ENCODE peak calls at places on chromosomes 12 and 14, in ten cellular contexts. One of them, this sample, is unnamed.
A peak's percentile ranks its signal among the peaks of the same experiment; 100 is the strongest.

GRCh38 chr12:113197518-113198077 is 12.1 kb downstream of the RITA1 start:
- DNase-seq in aorta: peak; percentile 9
- DNase-seq in thoracic aorta: no peak
- DNase-seq in H9: no peak
- DNase-seq in CD8-positive, alpha-beta T cell: no peak
- DNase-seq in cardiac muscle cell: no peak
- DNase-seq in mucosa of descending colon: no peak
- DNase-seq in lung: no peak
- DNase-seq in heart right ventricle: no peak
- DNase-seq in body of pancreas: no peak
- DNase-seq in this sample: no peak

GRCh38 chr14:95696741-95697140 is 10.5 kb downstream of the TCL1B start:
- DNase-seq in cardiac muscle cell: no peak
- DNase-seq in mucosa of descending colon: no peak
- DNase-seq in aorta: no peak
- DNase-seq in heart right ventricle: no peak
- DNase-seq in CD8-positive, alpha-beta T cell: no peak
- DNase-seq in lung: no peak
- DNase-seq in body of pancreas: no peak
- DNase-seq in H9: no peak
- DNase-seq in thoracic aorta: no peak
- DNase-seq in this sample: no peak

GRCh38 chr12:110965574-110965973 is 45.2 kb upstream of the MYL2 start:
- DNase-seq in H9: no peak
- DNase-seq in mucosa of descending colon: no peak
- DNase-seq in body of pancreas: no peak
- DNase-seq in heart right ventricle: no peak
- DNase-seq in CD8-positive, alpha-beta T cell: no peak
- DNase-seq in lung: no peak
- DNase-seq in thoracic aorta: no peak
- DNase-seq in cardiac muscle cell: no peak
- DNase-seq in aorta: no peak
- DNase-seq in this sample: no peak

GRCh38 chr14:21343035-21343794 is 40.6 kb downstream of the SUPT16H start:
- DNase-seq in lung: no peak
- DNase-seq in H9: no peak
- DNase-seq in aorta: no peak
- DNase-seq in cardiac muscle cell: no peak
- DNase-seq in mucosa of descending colon: no peak
- DNase-seq in thoracic aorta: no peak
- DNase-seq in CD8-positive, alpha-beta T cell: no peak
- DNase-seq in body of pancreas: no peak
- DNase-seq in heart right ventricle: no peak
- DNase-seq in this sample: no peak

GRCh38 chr14:55306938-55307589 is 35.8 kb downstream of the FBXO34 start:
- DNase-seq in mucosa of descending colon: peak; percentile 62
- DNase-seq in cardiac muscle cell: no peak
- DNase-seq in lung: no peak
- DNase-seq in H9: no peak
- DNase-seq in body of pancreas: no peak
- DNase-seq in CD8-positive, alpha-beta T cell: no peak
- DNase-seq in aorta: no peak
- DNase-seq in heart right ventricle: no peak
- DNase-seq in thoracic aorta: no peak
- DNase-seq in this sample: no peak

GRCh38 chr12:79451365-79451764 is 239.4 kb downstream of the PAWR start:
- DNase-seq in body of pancreas: no peak
- DNase-seq in cardiac muscle cell: no peak
- DNase-seq in lung: no peak
- DNase-seq in mucosa of descending colon: no peak
- DNase-seq in H9: no peak
- DNase-seq in heart right ventricle: no peak
- DNase-seq in thoracic aorta: no peak
- DNase-seq in aorta: no peak
- DNase-seq in CD8-positive, alpha-beta T cell: no peak
- DNase-seq in this sample: no peak

GRCh38 chr12:48002179-48002601 is 2.1 kb downstream of the COL2A1 start:
- DNase-seq in H9: peak; percentile 64
- DNase-seq in thoracic aorta: no peak
- DNase-seq in lung: no peak
- DNase-seq in aorta: no peak
- DNase-seq in mucosa of descending colon: no peak
- DNase-seq in heart right ventricle: no peak
- DNase-seq in body of pancreas: no peak
- DNase-seq in cardiac muscle cell: peak; percentile 28
- DNase-seq in CD8-positive, alpha-beta T cell: no peak
- DNase-seq in this sample: no peak

GRCh38 chr12:20792971-20793370 is 17.5 kb upstream of the SLCO1B3 start:
- DNase-seq in body of pancreas: no peak
- DNase-seq in thoracic aorta: no peak
- DNase-seq in mucosa of descending colon: no peak
- DNase-seq in heart right ventricle: no peak
- DNase-seq in CD8-positive, alpha-beta T cell: no peak
- DNase-seq in lung: no peak
- DNase-seq in aorta: no peak
- DNase-seq in cardiac muscle cell: no peak
- DNase-seq in H9: no peak
- DNase-seq in this sample: no peak

GRCh38 chr12:78961171-78961570 is 96.6 kb downstream of the SYT1 start:
- DNase-seq in H9: no peak
- DNase-seq in cardiac muscle cell: no peak
- DNase-seq in mucosa of descending colon: no peak
- DNase-seq in lung: no peak
- DNase-seq in heart right ventricle: no peak
- DNase-seq in thoracic aorta: no peak
- DNase-seq in aorta: no peak
- DNase-seq in body of pancreas: no peak
- DNase-seq in CD8-positive, alpha-beta T cell: no peak
- DNase-seq in this sample: no peak

GRCh38 chr12:75260316-75260715 is 50.7 kb upstream of the KCNC2 start:
- DNase-seq in cardiac muscle cell: no peak
- DNase-seq in mucosa of descending colon: no peak
- DNase-seq in heart right ventricle: no peak
- DNase-seq in body of pancreas: no peak
- DNase-seq in H9: no peak
- DNase-seq in thoracic aorta: no peak
- DNase-seq in CD8-positive, alpha-beta T cell: no peak
- DNase-seq in aorta: no peak
- DNase-seq in lung: no peak
- DNase-seq in this sample: no peak

GRCh38 chr12:106585862-106586534 is 3.2 kb downstream of the RFX4 start:
- DNase-seq in cardiac muscle cell: peak; percentile 57
- DNase-seq in thoracic aorta: no peak
- DNase-seq in mucosa of descending colon: no peak
- DNase-seq in aorta: no peak
- DNase-seq in body of pancreas: no peak
- DNase-seq in lung: no peak
- DNase-seq in CD8-positive, alpha-beta T cell: no peak
- DNase-seq in H9: peak; percentile 75
- DNase-seq in heart right ventricle: no peak
- DNase-seq in this sample: no peak

GRCh38 chr12:32535260-32535999 is 136.1 kb downstream of the FGD4 start:
- DNase-seq in cardiac muscle cell: peak; percentile 87
- DNase-seq in aorta: peak; percentile 88
- DNase-seq in thoracic aorta: peak; percentile 17
- DNase-seq in heart right ventricle: peak; percentile 85
- DNase-seq in H9: peak; percentile 61
- DNase-seq in body of pancreas: peak; percentile 92
- DNase-seq in lung: peak; percentile 81
- DNase-seq in CD8-positive, alpha-beta T cell: no peak
- DNase-seq in mucosa of descending colon: peak; percentile 85
- DNase-seq in this sample: no peak
- H3K4me1 ChIP-seq in cardiac muscle cell: peaks cover 25% of the 10 kb centered on the region
- H3K4me1 ChIP-seq in aorta: peaks cover 5% of the 10 kb centered on the region
- H3K4me1 ChIP-seq in thoracic aorta: peaks cover 34% of the 10 kb centered on the region
- H3K4me1 ChIP-seq in heart right ventricle: peaks cover 53% of the 10 kb centered on the region
- H3K4me1 ChIP-seq in H9: no peaks in the 10 kb centered on the region
- H3K4me1 ChIP-seq in body of pancreas: peaks cover 57% of the 10 kb centered on the region
- H3K4me1 ChIP-seq in lung: peaks cover under 1% of the 10 kb centered on the region
- H3K4me1 ChIP-seq in CD8-positive, alpha-beta T cell: no peaks in the 10 kb centered on the region
- H3K4me1 ChIP-seq in mucosa of descending colon: peaks cover 43% of the 10 kb centered on the region
- H3K4me1 ChIP-seq in this sample: no peaks in the 10 kb centered on the region

GRCh38 chr14:33567736-33568124 is 383.1 kb downstream of the EGLN3 start:
- DNase-seq in mucosa of descending colon: no peak
- DNase-seq in aorta: no peak
- DNase-seq in lung: no peak
- DNase-seq in cardiac muscle cell: no peak
- DNase-seq in heart right ventricle: no peak
- DNase-seq in H9: no peak
- DNase-seq in CD8-positive, alpha-beta T cell: no peak
- DNase-seq in thoracic aorta: no peak
- DNase-seq in body of pancreas: no peak
- DNase-seq in this sample: no peak
- H3K4me1 ChIP-seq in mucosa of descending colon: no peaks in the 10 kb centered on the region
- H3K4me1 ChIP-seq in aorta: no peaks in the 10 kb centered on the region
- H3K4me1 ChIP-seq in lung: peaks cover 4% of the 10 kb centered on the region
- H3K4me1 ChIP-seq in cardiac muscle cell: no peaks in the 10 kb centered on the region
- H3K4me1 ChIP-seq in heart right ventricle: no peaks in the 10 kb centered on the region
- H3K4me1 ChIP-seq in H9: no peaks in the 10 kb centered on the region
- H3K4me1 ChIP-seq in CD8-positive, alpha-beta T cell: no peaks in the 10 kb centered on the region
- H3K4me1 ChIP-seq in thoracic aorta: no peaks in the 10 kb centered on the region
- H3K4me1 ChIP-seq in body of pancreas: no peaks in the 10 kb centered on the region
- H3K4me1 ChIP-seq in this sample: no peaks in the 10 kb centered on the region

GRCh38 chr12:11685261-11685660 is 35.8 kb downstream of the ETV6 start:
- DNase-seq in CD8-positive, alpha-beta T cell: no peak
- DNase-seq in H9: no peak
- DNase-seq in cardiac muscle cell: no peak
- DNase-seq in mucosa of descending colon: no peak
- DNase-seq in body of pancreas: no peak
- DNase-seq in heart right ventricle: no peak
- DNase-seq in aorta: no peak
- DNase-seq in lung: no peak
- DNase-seq in thoracic aorta: no peak
- DNase-seq in this sample: no peak

GRCh38 chr12:11684811-11685210 is 35.3 kb downstream of the ETV6 start:
- DNase-seq in cardiac muscle cell: no peak
- DNase-seq in CD8-positive, alpha-beta T cell: no peak
- DNase-seq in lung: no peak
- DNase-seq in body of pancreas: no peak
- DNase-seq in mucosa of descending colon: no peak
- DNase-seq in heart right ventricle: no peak
- DNase-seq in H9: no peak
- DNase-seq in aorta: no peak
- DNase-seq in thoracic aorta: no peak
- DNase-seq in this sample: no peak

GRCh38 chr12:11684393-11684792 is 34.9 kb downstream of the ETV6 start:
- DNase-seq in CD8-positive, alpha-beta T cell: no peak
- DNase-seq in mucosa of descending colon: no peak
- DNase-seq in lung: no peak
- DNase-seq in heart right ventricle: no peak
- DNase-seq in H9: no peak
- DNase-seq in cardiac muscle cell: no peak
- DNase-seq in body of pancreas: no peak
- DNase-seq in thoracic aorta: no peak
- DNase-seq in aorta: no peak
- DNase-seq in this sample: no peak

GRCh38 chr12:11677752-11678151 is 28.3 kb downstream of the ETV6 start:
- DNase-seq in CD8-positive, alpha-beta T cell: no peak
- DNase-seq in lung: no peak
- DNase-seq in heart right ventricle: peak; percentile 37
- DNase-seq in thoracic aorta: no peak
- DNase-seq in body of pancreas: no peak
- DNase-seq in H9: no peak
- DNase-seq in mucosa of descending colon: no peak
- DNase-seq in cardiac muscle cell: no peak
- DNase-seq in aorta: no peak
- DNase-seq in this sample: no peak

DNA sequence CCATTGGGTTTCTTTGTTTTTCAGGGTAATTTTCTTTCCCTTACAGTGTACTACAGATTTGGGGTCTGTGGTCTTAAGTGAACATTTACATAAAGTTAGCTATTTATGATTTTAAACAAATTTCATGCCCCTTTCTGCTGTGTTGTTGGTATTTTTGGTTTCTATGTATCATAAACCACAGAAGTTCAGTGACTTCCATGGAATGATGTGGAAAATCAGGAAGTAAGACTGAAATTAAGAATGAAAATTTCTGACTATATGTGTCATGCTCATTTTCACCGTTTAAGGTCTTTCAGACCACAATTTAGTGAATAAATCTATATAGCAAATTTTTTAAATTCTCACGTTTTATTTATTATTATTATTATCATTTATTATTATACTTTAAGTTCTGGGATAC is 31.7 kb downstream of the ETV6 start:
- DNase-seq in H9: no peak
- DNase-seq in cardiac muscle cell: no peak
- DNase-seq in thoracic aorta: no peak
- DNase-seq in heart right ventricle: no peak
- DNase-seq in lung: no peak
- DNase-seq in aorta: no peak
- DNase-seq in body of pancreas: no peak
- DNase-seq in mucosa of descending colon: no peak
- DNase-seq in CD8-positive, alpha-beta T cell: no peak
- DNase-seq in this sample: no peak
- H3K4me1 ChIP-seq in H9: no peaks in the 10 kb centered on the region
- H3K4me1 ChIP-seq in cardiac muscle cell: peaks cover 16% of the 10 kb centered on the region
- H3K4me1 ChIP-seq in thoracic aorta: peaks cover 33% of the 10 kb centered on the region
- H3K4me1 ChIP-seq in heart right ventricle: peaks cover 33% of the 10 kb centered on the region
- H3K4me1 ChIP-seq in lung: peaks cover 46% of the 10 kb centered on the region
- H3K4me1 ChIP-seq in aorta: no peaks in the 10 kb centered on the region
- H3K4me1 ChIP-seq in body of pancreas: peaks cover 14% of the 10 kb centered on the region
- H3K4me1 ChIP-seq in mucosa of descending colon: peaks cover 16% of the 10 kb centered on the region
- H3K4me1 ChIP-seq in CD8-positive, alpha-beta T cell: no peaks in the 10 kb centered on the region
- H3K4me1 ChIP-seq in this sample: no peaks in the 10 kb centered on the region

GRCh38 chr12:49674318-49674985 is 32.8 kb downstream of the FMNL3 start:
- DNase-seq in CD8-positive, alpha-beta T cell: no peak
- DNase-seq in thoracic aorta: no peak
- DNase-seq in mucosa of descending colon: no peak
- DNase-seq in aorta: no peak
- DNase-seq in cardiac muscle cell: no peak
- DNase-seq in heart right ventricle: no peak
- DNase-seq in body of pancreas: no peak
- DNase-seq in H9: no peak
- DNase-seq in lung: no peak
- DNase-seq in this sample: no peak

GRCh38 chr12:49678711-49679110 is 28.5 kb downstream of the FMNL3 start:
- DNase-seq in thoracic aorta: no peak
- DNase-seq in body of pancreas: no peak
- DNase-seq in heart right ventricle: no peak
- DNase-seq in mucosa of descending colon: no peak
- DNase-seq in H9: no peak
- DNase-seq in cardiac muscle cell: no peak
- DNase-seq in CD8-positive, alpha-beta T cell: no peak
- DNase-seq in lung: no peak
- DNase-seq in aorta: no peak
- DNase-seq in this sample: no peak

GRCh38 chr12:49672351-49673181 is 34.6 kb downstream of the FMNL3 start:
- DNase-seq in H9: no peak
- DNase-seq in mucosa of descending colon: no peak
- DNase-seq in CD8-positive, alpha-beta T cell: no peak
- DNase-seq in heart right ventricle: no peak
- DNase-seq in aorta: no peak
- DNase-seq in thoracic aorta: no peak
- DNase-seq in lung: no peak
- DNase-seq in body of pancreas: no peak
- DNase-seq in cardiac muscle cell: no peak
- DNase-seq in this sample: no peak

GRCh38 chr12:49673446-49674317 is 33.5 kb downstream of the FMNL3 start:
- DNase-seq in mucosa of descending colon: peak; percentile 85
- DNase-seq in lung: peak; percentile 78
- DNase-seq in cardiac muscle cell: peak; percentile 89
- DNase-seq in thoracic aorta: peak; percentile 66
- DNase-seq in body of pancreas: peak; percentile 86
- DNase-seq in aorta: peak; percentile 95
- DNase-seq in heart right ventricle: peak; percentile 91
- DNase-seq in CD8-positive, alpha-beta T cell: no peak
- DNase-seq in H9: peak; percentile 85
- DNase-seq in this sample: peak; percentile 57

GRCh38 chr12:49675137-49675536 is 32.1 kb downstream of the FMNL3 start:
- DNase-seq in H9: no peak
- DNase-seq in lung: no peak
- DNase-seq in body of pancreas: no peak
- DNase-seq in aorta: no peak
- DNase-seq in thoracic aorta: no peak
- DNase-seq in heart right ventricle: no peak
- DNase-seq in cardiac muscle cell: no peak
- DNase-seq in CD8-positive, alpha-beta T cell: no peak
- DNase-seq in mucosa of descending colon: no peak
- DNase-seq in this sample: no peak
- H3K4me1 ChIP-seq in H9: peaks cover 3% of the 10 kb centered on the region
- H3K4me1 ChIP-seq in lung: peaks cover 34% of the 10 kb centered on the region
- H3K4me1 ChIP-seq in body of pancreas: peaks cover 32% of the 10 kb centered on the region
- H3K4me1 ChIP-seq in aorta: peaks cover 4% of the 10 kb centered on the region
- H3K4me1 ChIP-seq in thoracic aorta: peaks cover 37% of the 10 kb centered on the region
- H3K4me1 ChIP-seq in heart right ventricle: peaks cover 54% of the 10 kb centered on the region
- H3K4me1 ChIP-seq in cardiac muscle cell: peaks cover 41% of the 10 kb centered on the region
- H3K4me1 ChIP-seq in CD8-positive, alpha-beta T cell: peaks cover 53% of the 10 kb centered on the region
- H3K4me1 ChIP-seq in mucosa of descending colon: peaks cover 27% of the 10 kb centered on the region
- H3K4me1 ChIP-seq in this sample: peaks cover 49% of the 10 kb centered on the region